ENCODE peak calls at places on chromosome 1, in five cellular contexts. One of them, this sample, is unnamed.
A peak's percentile ranks its signal among the peaks of the same experiment; 100 is the strongest.

GRCh38 chr1:183845681-183846080 is 40.8 kb downstream of the RGL1 start:
- DNase-seq in sigmoid colon: no peak
- DNase-seq in psoas muscle: no peak
- DNase-seq in thoracic aorta: no peak
- DNase-seq in uterus: no peak
- DNase-seq in this sample: no peak

GRCh38 chr1:24897263-24898151 is 32.6 kb downstream of the RUNX3 start:
- DNase-seq in uterus: no peak
- DNase-seq in sigmoid colon: no peak
- DNase-seq in thoracic aorta: no peak
- DNase-seq in psoas muscle: no peak
- DNase-seq in this sample: no peak

GRCh38 chr1:176440176-176440575 is 22.8 kb upstream of the PAPPA2 start:
- DNase-seq in psoas muscle: no peak
- DNase-seq in sigmoid colon: no peak
- DNase-seq in uterus: no peak
- DNase-seq in thoracic aorta: no peak
- DNase-seq in this sample: no peak

GRCh38 chr1:106290805-106291537 is 765.5 kb upstream of the PRMT6 start:
- DNase-seq in sigmoid colon: no peak
- DNase-seq in psoas muscle: no peak
- DNase-seq in uterus: no peak
- DNase-seq in thoracic aorta: no peak
- DNase-seq in this sample: no peak

GRCh38 chr1:169546087-169546995 is 39.9 kb downstream of the F5 start:
- DNase-seq in psoas muscle: no peak
- DNase-seq in uterus: peak; percentile 65
- DNase-seq in sigmoid colon: peak; percentile 73
- DNase-seq in thoracic aorta: peak; percentile 9
- DNase-seq in this sample: peak; percentile 29

GRCh38 chr1:167328762-167329483 is 108.2 kb downstream of the POU2F1 start:
- DNase-seq in uterus: no peak
- DNase-seq in thoracic aorta: no peak
- DNase-seq in sigmoid colon: no peak
- DNase-seq in psoas muscle: no peak
- DNase-seq in this sample: no peak

GRCh38 chr1:178126790-178127189 is 32.9 kb downstream of the RASAL2 start:
- DNase-seq in psoas muscle: no peak
- DNase-seq in uterus: no peak
- DNase-seq in thoracic aorta: no peak
- DNase-seq in sigmoid colon: no peak
- DNase-seq in this sample: peak; percentile 90

GRCh38 chr1:223513309-223513708 is 120.1 kb downstream of the CCDC185 start:
- DNase-seq in thoracic aorta: no peak
- DNase-seq in psoas muscle: no peak
- DNase-seq in sigmoid colon: no peak
- DNase-seq in uterus: no peak
- DNase-seq in this sample: no peak

GRCh38 chr1:98975113-98975512 is 29.5 kb downstream of the PLPPR5 start:
- DNase-seq in psoas muscle: no peak
- DNase-seq in uterus: no peak
- DNase-seq in thoracic aorta: no peak
- DNase-seq in sigmoid colon: no peak
- DNase-seq in this sample: no peak

DNA sequence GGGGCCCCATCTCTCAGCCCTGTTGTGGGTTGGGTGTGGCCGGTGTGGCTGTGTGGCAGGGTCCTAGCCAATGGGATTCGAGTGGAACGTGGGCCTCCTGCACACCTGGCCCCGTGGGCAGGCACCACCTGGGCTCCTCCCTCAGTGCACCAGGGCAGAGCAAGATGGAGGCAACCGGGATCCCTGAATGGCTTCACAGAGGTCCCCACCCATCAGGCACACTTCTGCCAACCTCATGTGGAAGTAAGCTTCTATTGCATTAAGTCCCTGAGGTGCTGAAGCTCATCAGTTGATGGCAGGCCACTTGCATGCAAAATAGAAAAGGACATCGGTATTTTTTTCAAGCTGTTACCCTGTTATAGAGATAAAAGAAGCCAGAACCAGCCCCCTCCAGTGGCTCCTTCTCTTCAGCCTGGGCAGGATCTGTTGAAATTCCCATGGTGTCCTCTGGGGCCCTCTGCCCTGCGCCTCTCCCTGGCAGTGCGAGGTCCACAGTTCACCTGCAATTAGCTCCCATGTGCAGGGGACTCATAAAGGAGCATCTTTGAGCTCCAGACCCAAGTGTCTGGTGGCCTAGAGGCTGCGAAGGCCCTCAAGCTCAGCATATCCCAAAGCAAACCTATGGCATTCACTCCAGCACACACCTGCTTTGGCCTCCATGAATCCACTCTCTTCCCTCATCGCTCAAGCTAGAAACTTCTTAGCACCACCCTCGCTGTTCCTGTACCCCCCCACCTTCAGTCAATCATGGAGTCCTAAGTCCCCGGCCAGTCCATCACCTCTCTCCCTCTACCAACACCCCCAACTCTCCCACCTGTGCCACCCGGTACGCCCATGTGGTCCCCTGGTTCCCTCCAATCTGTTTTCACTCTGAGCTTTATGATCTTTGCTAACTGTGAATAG is 2.1 kb upstream of the SLC45A1 start:
- DNase-seq in sigmoid colon: no peak
- DNase-seq in thoracic aorta: no peak
- DNase-seq in psoas muscle: no peak
- DNase-seq in uterus: no peak
- DNase-seq in this sample: no peak
- TF ChIP-seq CTCF in sigmoid colon: no peak
- TF ChIP-seq CTCF in thoracic aorta: no peak
- TF ChIP-seq CTCF in psoas muscle: no peak
- TF ChIP-seq CTCF in uterus: no peak
- TF ChIP-seq CTCF in this sample: peak; percentile 22

DNA sequence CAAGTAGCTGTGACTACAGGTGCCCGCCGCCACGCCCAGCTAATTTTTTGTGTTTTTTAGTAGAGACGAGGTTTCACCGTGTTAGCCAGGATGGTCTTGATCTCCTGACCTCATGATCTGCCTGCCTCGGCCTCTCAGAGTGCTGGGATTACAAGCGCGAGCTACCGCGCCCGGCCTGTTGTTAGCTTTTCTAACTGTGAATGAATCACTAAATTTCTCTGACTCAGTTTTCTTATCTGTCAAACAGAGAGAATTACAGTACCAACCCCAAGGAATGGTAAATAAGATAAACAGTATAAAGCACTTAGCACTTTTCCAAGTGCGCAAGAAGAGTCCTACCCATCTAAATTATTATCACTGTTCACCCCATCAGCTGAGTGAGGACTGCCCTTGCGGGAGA is 193.6 kb downstream of the VAV3 start:
- DNase-seq in thoracic aorta: no peak
- DNase-seq in psoas muscle: no peak
- DNase-seq in sigmoid colon: no peak
- DNase-seq in uterus: no peak
- DNase-seq in this sample: no peak
- H3K36me3 ChIP-seq in thoracic aorta: no peaks in the 10 kb centered on the region
- H3K36me3 ChIP-seq in psoas muscle: no peaks in the 10 kb centered on the region
- H3K36me3 ChIP-seq in sigmoid colon: no peaks in the 10 kb centered on the region
- H3K36me3 ChIP-seq in uterus: no peaks in the 10 kb centered on the region
- H3K36me3 ChIP-seq in this sample: no peaks in the 10 kb centered on the region

DNA sequence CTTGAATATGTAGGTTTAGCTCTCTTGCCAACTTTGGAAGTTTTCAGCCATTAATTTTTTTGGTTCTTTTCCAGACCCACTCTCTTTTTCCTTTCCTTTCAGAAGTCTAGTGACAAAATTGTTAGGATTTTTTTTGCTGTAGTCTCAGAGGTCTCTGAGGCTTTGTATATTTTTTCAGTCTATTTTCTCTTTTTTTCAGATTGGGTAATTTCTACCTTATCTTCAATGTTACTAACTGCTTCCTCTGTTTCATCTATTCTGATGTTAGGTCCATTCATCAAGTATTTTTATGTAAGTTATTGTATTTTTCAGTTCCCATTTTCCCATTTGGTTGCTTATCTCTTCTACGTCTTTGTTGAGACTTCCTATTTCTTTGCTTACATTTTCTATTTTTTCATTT is 15.7 kb downstream of the RGS2 start:
- DNase-seq in psoas muscle: no peak
- DNase-seq in thoracic aorta: no peak
- DNase-seq in uterus: no peak
- DNase-seq in sigmoid colon: no peak
- DNase-seq in this sample: no peak
- H3K4me3 ChIP-seq in psoas muscle: no peak overlapping the region
- H3K4me3 ChIP-seq in thoracic aorta: no peak overlapping the region
- H3K4me3 ChIP-seq in uterus: no peak overlapping the region
- H3K4me3 ChIP-seq in sigmoid colon: no peak overlapping the region
- H3K4me3 ChIP-seq in this sample: no peak overlapping the region

GRCh38 chr1:211648980-211649934 is 26.2 kb downstream of the NEK2 start:
- DNase-seq in uterus: no peak
- DNase-seq in psoas muscle: peak; percentile 48
- DNase-seq in thoracic aorta: no peak
- DNase-seq in sigmoid colon: no peak
- DNase-seq in this sample: no peak
- TF ChIP-seq CTCF in uterus: peak; percentile 54
- TF ChIP-seq CTCF in psoas muscle: no peak
- TF ChIP-seq CTCF in thoracic aorta: peak; percentile 81
- TF ChIP-seq CTCF in sigmoid colon: no peak
- TF ChIP-seq CTCF in this sample: peak; percentile 45

GRCh38 chr1:26833432-26834405 is 7.2 kb downstream of the ZDHHC18 start:
- DNase-seq in thoracic aorta: no peak
- DNase-seq in psoas muscle: no peak
- DNase-seq in sigmoid colon: no peak
- DNase-seq in uterus: no peak
- DNase-seq in this sample: no peak
- H3K36me3 ChIP-seq in thoracic aorta: peaks cover 37% of the 10 kb centered on the region
- H3K36me3 ChIP-seq in psoas muscle: no peaks in the 10 kb centered on the region
- H3K36me3 ChIP-seq in sigmoid colon: peaks cover 63% of the 10 kb centered on the region
- H3K36me3 ChIP-seq in uterus: no peaks in the 10 kb centered on the region
- H3K36me3 ChIP-seq in this sample: peaks cover 1% of the 10 kb centered on the region

GRCh38 chr1:55211456-55211855 is 3.7 kb downstream of the USP24 start:
- DNase-seq in sigmoid colon: no peak
- DNase-seq in uterus: no peak
- DNase-seq in thoracic aorta: no peak
- DNase-seq in psoas muscle: no peak
- DNase-seq in this sample: no peak
- H3K4me3 ChIP-seq in sigmoid colon: no peak overlapping the region
- H3K4me3 ChIP-seq in uterus: no peak overlapping the region
- H3K4me3 ChIP-seq in thoracic aorta: peak overlapping the region; percentile 90
- H3K4me3 ChIP-seq in psoas muscle: peak overlapping the region; percentile 92
- H3K4me3 ChIP-seq in this sample: no peak overlapping the region

GRCh38 chr1:116855220-116855619 is 54.5 kb upstream of the PTGFRN start:
- DNase-seq in uterus: no peak
- DNase-seq in thoracic aorta: no peak
- DNase-seq in sigmoid colon: peak; percentile 72
- DNase-seq in psoas muscle: peak; percentile 32
- DNase-seq in this sample: no peak

GRCh38 chr1:116853680-116854191 is 56.0 kb upstream of the PTGFRN start:
- DNase-seq in psoas muscle: no peak
- DNase-seq in uterus: peak; percentile 34
- DNase-seq in thoracic aorta: no peak
- DNase-seq in sigmoid colon: no peak
- DNase-seq in this sample: peak; percentile 88

GRCh38 chr1:116855788-116856187 is 53.9 kb upstream of the PTGFRN start:
- DNase-seq in psoas muscle: no peak
- DNase-seq in uterus: no peak
- DNase-seq in sigmoid colon: no peak
- DNase-seq in thoracic aorta: no peak
- DNase-seq in this sample: no peak

GRCh38 chr1:116852910-116853309 is 56.8 kb upstream of the PTGFRN start:
- DNase-seq in thoracic aorta: no peak
- DNase-seq in psoas muscle: no peak
- DNase-seq in uterus: no peak
- DNase-seq in sigmoid colon: no peak
- DNase-seq in this sample: no peak

GRCh38 chr1:116854294-116854693 is 55.4 kb upstream of the PTGFRN start:
- DNase-seq in uterus: no peak
- DNase-seq in sigmoid colon: no peak
- DNase-seq in thoracic aorta: no peak
- DNase-seq in psoas muscle: no peak
- DNase-seq in this sample: no peak
- TF ChIP-seq CTCF in uterus: no peak
- TF ChIP-seq CTCF in sigmoid colon: no peak
- TF ChIP-seq CTCF in thoracic aorta: no peak
- TF ChIP-seq CTCF in psoas muscle: no peak
- TF ChIP-seq CTCF in this sample: no peak

GRCh38 chr1:151985768-151986167 is 7.9 kb downstream of the S100A10 start:
- DNase-seq in sigmoid colon: no peak
- DNase-seq in psoas muscle: no peak
- DNase-seq in uterus: no peak
- DNase-seq in thoracic aorta: no peak
- DNase-seq in this sample: no peak

GRCh38 chr1:151988405-151988851 is 5.2 kb downstream of the S100A10 start:
- DNase-seq in thoracic aorta: no peak
- DNase-seq in sigmoid colon: no peak
- DNase-seq in psoas muscle: no peak
- DNase-seq in uterus: no peak
- DNase-seq in this sample: peak; percentile 89

GRCh38 chr1:151984313-151984956 is 9.2 kb downstream of the S100A10 start:
- DNase-seq in thoracic aorta: no peak
- DNase-seq in sigmoid colon: no peak
- DNase-seq in psoas muscle: no peak
- DNase-seq in uterus: no peak
- DNase-seq in this sample: no peak

GRCh38 chr1:151985270-151985669 is 8.4 kb downstream of the S100A10 start:
- DNase-seq in sigmoid colon: no peak
- DNase-seq in uterus: no peak
- DNase-seq in thoracic aorta: no peak
- DNase-seq in psoas muscle: no peak
- DNase-seq in this sample: no peak

DNA sequence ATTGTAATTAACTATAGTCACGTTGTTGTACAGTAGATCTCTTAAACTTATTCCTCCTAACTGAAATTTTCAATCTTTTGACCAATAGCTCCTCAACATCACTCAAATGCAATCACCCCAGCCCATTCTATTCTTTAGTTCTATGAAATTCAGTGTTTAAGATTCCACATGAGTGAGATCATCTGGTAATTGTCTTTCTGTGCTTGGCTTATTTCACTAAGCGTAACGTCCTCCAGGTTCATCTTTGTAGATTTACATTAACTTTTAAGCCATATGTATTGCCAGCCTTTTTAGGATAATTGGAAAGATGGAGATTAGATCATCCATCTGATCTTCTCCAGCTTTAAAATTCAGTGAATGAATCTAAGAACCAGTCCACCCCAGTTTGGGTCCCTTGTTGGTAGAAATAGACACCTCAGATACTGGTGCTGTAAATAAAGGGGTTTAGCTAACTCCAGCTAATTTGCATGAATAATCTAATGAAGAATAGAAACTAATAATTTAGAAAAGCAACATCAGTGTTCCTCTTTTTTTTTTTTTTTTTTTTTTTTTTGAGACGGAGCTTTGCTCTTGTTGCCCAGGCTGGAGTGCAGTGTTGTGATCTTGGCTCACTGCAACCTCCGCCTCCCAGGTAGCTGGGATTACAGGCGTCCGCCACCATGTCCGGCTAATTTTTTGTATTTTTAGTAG is 7.0 kb downstream of the S100A10 start:
- DNase-seq in thoracic aorta: no peak
- DNase-seq in uterus: no peak
- DNase-seq in sigmoid colon: no peak
- DNase-seq in psoas muscle: no peak
- DNase-seq in this sample: no peak
- H3K36me3 ChIP-seq in thoracic aorta: peaks cover 31% of the 10 kb centered on the region
- H3K36me3 ChIP-seq in uterus: no peaks in the 10 kb centered on the region
- H3K36me3 ChIP-seq in sigmoid colon: peaks cover 39% of the 10 kb centered on the region
- H3K36me3 ChIP-seq in psoas muscle: peaks cover 23% of the 10 kb centered on the region
- H3K36me3 ChIP-seq in this sample: peaks cover 5% of the 10 kb centered on the region

This sample was measured in kidney epithelial cell.